ENCODE peak calls at places on chromosomes 7 and 10, in six cellular contexts. G is PC-3, H is stomach, F is thyroid gland, Q is PC-9, L is adrenal gland. B is an unnamed sample.
A peak's percentile ranks its signal among the peaks of the same experiment; 100 is the strongest.

GRCh38 chr7:72445075-72445474 is 32.9 kb upstream of the CALN1 start:
- DNase-seq in L (no peak), Q (no peak), H (no peak), G (no peak), F (no peak), B (no peak)

GRCh38 chr7:133582766-133583523 is 330.1 kb downstream of the EXOC4 start:
- DNase-seq in H (no peak), Q (no peak), L (no peak), G (no peak), F (no peak), B (no peak)

GRCh38 chr10:3365630-3366029 is 193.0 kb upstream of the PITRM1 start:
- DNase-seq in H (no peak), G (peak; percentile 72), L (no peak), Q (peak; percentile 79), F (no peak), B (peak; percentile 20)

GRCh38 chr7:73577627-73578341 is 595 bp downstream of the TBL2 start:
- DNase-seq in Q (no peak), L (no peak), H (no peak), F (no peak), G (peak; percentile 12), B (no peak)

GRCh38 chr10:74502963-74503608 is 323.3 kb upstream of the KAT6B start:
- DNase-seq in Q (peak; percentile 74), H (no peak), L (no peak), G (peak; percentile 100), F (no peak), B (peak; percentile 54)

GRCh38 chr10:110444009-110444347 is 53.7 kb upstream of the DUSP5 start:
- DNase-seq in H (no peak), L (no peak), Q (no peak), G (no peak), F (no peak), B (no peak)

GRCh38 chr10:6062101-6062771 is at the start of gene IL2RA:
- DNase-seq in L (no peak), F (no peak), Q (no peak), H (peak; percentile 25), G (no peak), B (no peak)

GRCh38 chr7:36175872-36176271 is 22.8 kb downstream of the EEPD1 start:
- DNase-seq in Q (no peak), G (no peak), F (no peak), L (peak; percentile 24), H (no peak), B (no peak)

GRCh38 chr7:27138987-27139334 is 4.5 kb downstream of the HOXA5 start:
- DNase-seq in G (no peak), H (no peak), F (no peak), L (no peak), Q (no peak), B (no peak)

GRCh38 chr10:21173433-21173963 is 276.4 kb upstream of the NEBL start:
- DNase-seq in H (no peak), Q (no peak), L (peak; percentile 8), G (no peak), F (peak; percentile 48), B (no peak)

GRCh38 chr7:111561659-111561908 is 708 bp downstream of the IMMP2L start:
- DNase-seq in G (no peak), Q (no peak), L (peak; percentile 16), H (no peak), F (peak; percentile 8), B (no peak)

GRCh38 chr10:101535949-101536348 is 52.1 kb downstream of the POLL start:
- DNase-seq in L (no peak), H (no peak), F (no peak), Q (no peak), G (no peak), B (no peak)

GRCh38 chr7:79403879-79404278 is 49.6 kb downstream of the MAGI2 start:
- DNase-seq in F (no peak), H (no peak), L (no peak), G (no peak), Q (no peak), B (no peak)

GRCh38 chr10:113780681-113781250 is 29.3 kb downstream of the PLEKHS1 start:
- DNase-seq in H (no peak), G (no peak), Q (no peak), L (no peak), F (no peak), B (no peak)

GRCh38 chr7:50560865-50561351 is 4.3 kb downstream of the DDC start:
- DNase-seq in H (no peak), L (peak; percentile 50), Q (no peak), F (no peak), G (no peak), B (no peak)
- H3K27me3 ChIP-seq in H (no peaks in the 10 kb centered on the region), L (no peaks in the 10 kb centered on the region), Q (peaks cover 33% of the 10 kb centered on the region), F (no peaks in the 10 kb centered on the region), G (peaks cover 64% of the 10 kb centered on the region), B (peaks cover 59% of the 10 kb centered on the region)

DNA sequence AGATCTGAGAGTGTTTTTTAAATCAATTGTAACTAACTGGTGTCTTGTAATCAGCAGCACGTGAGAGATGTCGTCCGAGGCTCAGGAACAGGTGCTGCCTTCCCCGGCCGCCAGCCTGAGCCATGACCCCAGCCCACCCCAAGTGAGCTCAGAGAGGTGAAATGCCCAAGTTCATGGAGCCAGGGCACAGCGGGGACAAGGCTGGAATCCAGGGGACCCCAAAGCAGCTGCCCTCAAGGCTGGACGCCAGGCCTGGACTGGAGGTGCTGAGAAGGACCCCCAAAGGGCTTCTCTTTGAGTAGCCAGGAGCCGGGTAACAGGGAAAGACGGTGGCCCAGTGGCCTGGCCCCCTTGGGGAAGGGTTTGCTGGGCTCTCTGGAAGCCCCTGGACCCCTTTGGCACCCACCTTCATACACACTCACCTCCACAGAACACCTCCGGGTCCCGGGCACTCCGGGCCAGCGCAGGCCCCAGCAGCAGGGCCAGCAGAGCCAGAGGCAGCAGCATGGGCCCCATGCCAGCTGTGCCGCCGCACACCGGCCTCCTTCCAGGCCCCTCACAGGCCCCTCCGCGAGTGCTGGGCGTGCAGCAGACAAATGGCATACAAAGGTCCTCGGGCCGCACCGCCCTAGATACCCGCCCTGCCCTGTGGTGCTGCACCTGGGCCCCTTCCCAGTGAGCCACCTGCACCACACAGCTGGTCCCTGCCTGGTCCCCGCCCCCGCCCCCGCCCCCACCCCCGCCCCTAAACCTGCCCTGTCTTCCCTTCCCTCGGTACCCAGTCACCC is 24.0 kb upstream of the CNPY1 start:
- DNase-seq in G (no peak), Q (no peak), L (no peak), F (no peak), H (no peak), B (no peak)
- H3K27ac ChIP-seq in G (no peak overlapping the region), Q (no peak overlapping the region), L (no peak overlapping the region), F (no peak overlapping the region), H (no peak overlapping the region), B (no peak overlapping the region)

GRCh38 chr7:143376396-143376795 is 4.7 kb upstream of the ZYX start:
- DNase-seq in H (no peak), L (no peak), G (no peak), Q (no peak), F (no peak), B (no peak)
- H3K4me1 ChIP-seq in H (peaks cover 18% of the 10 kb centered on the region), L (peaks cover 9% of the 10 kb centered on the region), G (peaks cover 39% of the 10 kb centered on the region), Q (peaks cover 29% of the 10 kb centered on the region), F (peaks cover 5% of the 10 kb centered on the region), B (peaks cover 17% of the 10 kb centered on the region)

DNA sequence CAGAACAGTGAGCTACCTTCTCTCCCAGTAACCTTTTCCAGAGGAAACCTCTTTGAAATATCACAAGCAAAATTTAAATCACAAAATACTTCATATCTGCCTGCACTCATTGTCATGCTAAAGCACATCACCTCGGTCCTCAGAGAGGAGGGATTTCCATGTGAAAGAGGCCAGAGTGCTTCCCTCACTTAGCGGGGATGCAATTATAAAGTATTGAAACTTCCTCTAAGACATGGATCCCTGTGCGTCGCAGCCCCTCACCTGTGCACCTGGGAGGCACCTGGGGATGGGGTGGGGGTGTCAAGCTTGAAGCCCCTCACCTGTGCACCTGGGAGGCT is 457.9 kb downstream of the DNAJB6 start:
- DNase-seq in L (no peak), Q (no peak), F (no peak), G (no peak), H (no peak), B (no peak)
- H3K27me3 ChIP-seq in L (no peaks in the 10 kb centered on the region), Q (peaks cover 96% of the 10 kb centered on the region), F (no peaks in the 10 kb centered on the region), G (peaks cover 3% of the 10 kb centered on the region), H (no peaks in the 10 kb centered on the region), B (no peaks in the 10 kb centered on the region)

B was measured in foreskin keratinocyte.